ENCODE peak calls at places on chromosomes 2 and 18, in seven cellular contexts. One of them, this sample, is unnamed. For H3K4me1, the result is how much of the 10 kb centered on the place peaks cover.

GRCh38 chr2:190256087-190256486 is 63.5 kb downstream of the HIBCH start:
- DNase-seq in fibroblast of lung: no peak
- DNase-seq in MM.1S: no peak
- DNase-seq in GM23248: no peak
- DNase-seq in adipocyte: no peak
- DNase-seq in astrocyte: no peak
- DNase-seq in endodermal cell: no peak
- DNase-seq in this sample: no peak

GRCh38 chr2:115529627-115530026 is 1087.2 kb downstream of the DPP10 start:
- DNase-seq in astrocyte: no peak
- DNase-seq in GM23248: no peak
- DNase-seq in MM.1S: peak
- DNase-seq in fibroblast of lung: no peak
- DNase-seq in adipocyte: no peak
- DNase-seq in endodermal cell: no peak
- DNase-seq in this sample: no peak

GRCh38 chr2:221562226-221562625 is 9.9 kb downstream of the EPHA4 start:
- DNase-seq in adipocyte: no peak
- DNase-seq in MM.1S: no peak
- DNase-seq in GM23248: no peak
- DNase-seq in astrocyte: no peak
- DNase-seq in fibroblast of lung: no peak
- DNase-seq in endodermal cell: no peak
- DNase-seq in this sample: no peak

GRCh38 chr2:64862623-64863022 is 126.6 kb upstream of the SLC1A4 start:
- DNase-seq in MM.1S: no peak
- DNase-seq in endodermal cell: no peak
- DNase-seq in astrocyte: no peak
- DNase-seq in GM23248: peak
- DNase-seq in fibroblast of lung: no peak
- DNase-seq in adipocyte: no peak
- DNase-seq in this sample: no peak

GRCh38 chr2:236745420-236746210 is 176.0 kb downstream of the ACKR3 start:
- DNase-seq in adipocyte: peak
- DNase-seq in MM.1S: no peak
- DNase-seq in GM23248: peak
- DNase-seq in fibroblast of lung: peak
- DNase-seq in endodermal cell: peak
- DNase-seq in astrocyte: peak
- DNase-seq in this sample: no peak

GRCh38 chr18:49630246-49630699 is 68.4 kb downstream of the LIPG start:
- DNase-seq in astrocyte: no peak
- DNase-seq in GM23248: no peak
- DNase-seq in MM.1S: no peak
- DNase-seq in endodermal cell: peak
- DNase-seq in adipocyte: peak
- DNase-seq in fibroblast of lung: peak
- DNase-seq in this sample: no peak

GRCh38 chr18:3966985-3967856 is 487.9 kb downstream of the DLGAP1 start:
- DNase-seq in MM.1S: no peak
- DNase-seq in GM23248: peak
- DNase-seq in fibroblast of lung: no peak
- DNase-seq in adipocyte: peak
- DNase-seq in endodermal cell: peak
- DNase-seq in astrocyte: peak
- DNase-seq in this sample: no peak

GRCh38 chr18:51936115-51936514 is 403.9 kb upstream of the DCC start:
- DNase-seq in MM.1S: no peak
- DNase-seq in adipocyte: no peak
- DNase-seq in fibroblast of lung: no peak
- DNase-seq in endodermal cell: no peak
- DNase-seq in GM23248: no peak
- DNase-seq in astrocyte: no peak
- DNase-seq in this sample: no peak

GRCh38 chr2:45964226-45964841 is 312.9 kb downstream of the PRKCE start:
- DNase-seq in GM23248: peak
- DNase-seq in fibroblast of lung: peak
- DNase-seq in adipocyte: peak
- DNase-seq in MM.1S: no peak
- DNase-seq in astrocyte: peak
- DNase-seq in endodermal cell: peak
- DNase-seq in this sample: no peak

GRCh38 chr2:217858519-217859466 is 144.0 kb downstream of the TNS1 start:
- DNase-seq in astrocyte: peak
- DNase-seq in GM23248: peak
- DNase-seq in fibroblast of lung: peak
- DNase-seq in adipocyte: peak
- DNase-seq in endodermal cell: peak
- DNase-seq in MM.1S: no peak
- DNase-seq in this sample: no peak

GRCh38 chr2:133581027-133581760 is 12.9 kb upstream of the NCKAP5 start:
- DNase-seq in adipocyte: peak
- DNase-seq in MM.1S: no peak
- DNase-seq in GM23248: peak
- DNase-seq in endodermal cell: peak
- DNase-seq in fibroblast of lung: peak
- DNase-seq in astrocyte: peak
- DNase-seq in this sample: no peak

GRCh38 chr2:12201369-12201768 is 454.9 kb downstream of the LPIN1 start:
- DNase-seq in endodermal cell: no peak
- DNase-seq in MM.1S: no peak
- DNase-seq in astrocyte: no peak
- DNase-seq in fibroblast of lung: no peak
- DNase-seq in adipocyte: no peak
- DNase-seq in GM23248: no peak
- DNase-seq in this sample: no peak

GRCh38 chr2:16361261-16361990 is 304.2 kb downstream of the CYRIA start:
- DNase-seq in fibroblast of lung: no peak
- DNase-seq in MM.1S: no peak
- DNase-seq in astrocyte: no peak
- DNase-seq in adipocyte: no peak
- DNase-seq in GM23248: no peak
- DNase-seq in endodermal cell: no peak
- DNase-seq in this sample: no peak

GRCh38 chr2:11387100-11387390 is 42.6 kb upstream of the ROCK2 start:
- DNase-seq in astrocyte: no peak
- DNase-seq in GM23248: peak
- DNase-seq in endodermal cell: no peak
- DNase-seq in adipocyte: peak
- DNase-seq in fibroblast of lung: no peak
- DNase-seq in MM.1S: no peak
- DNase-seq in this sample: no peak

GRCh38 chr2:98013407-98014042 is 17.8 kb upstream of the TMEM131 start:
- DNase-seq in astrocyte: peak
- DNase-seq in endodermal cell: peak
- DNase-seq in fibroblast of lung: peak
- DNase-seq in GM23248: peak
- DNase-seq in MM.1S: peak
- DNase-seq in adipocyte: peak
- DNase-seq in this sample: peak

GRCh38 chr18:8229786-8230185 is 379.5 kb upstream of the RAB12 start:
- DNase-seq in MM.1S: no peak
- DNase-seq in fibroblast of lung: no peak
- DNase-seq in astrocyte: no peak
- DNase-seq in endodermal cell: no peak
- DNase-seq in GM23248: no peak
- DNase-seq in adipocyte: no peak
- DNase-seq in this sample: no peak

GRCh38 chr2:57881998-57882884 is 164.4 kb upstream of the VRK2 start:
- DNase-seq in MM.1S: no peak
- DNase-seq in fibroblast of lung: peak
- DNase-seq in adipocyte: peak
- DNase-seq in GM23248: peak
- DNase-seq in astrocyte: peak
- DNase-seq in endodermal cell: no peak
- DNase-seq in this sample: no peak

GRCh38 chr2:23594079-23594494 is 209.1 kb downstream of the KLHL29 start:
- DNase-seq in GM23248: no peak
- DNase-seq in adipocyte: peak
- DNase-seq in endodermal cell: no peak
- DNase-seq in MM.1S: no peak
- DNase-seq in astrocyte: no peak
- DNase-seq in fibroblast of lung: no peak
- DNase-seq in this sample: no peak

GRCh38 chr2:146734042-146734715 is 1110.7 kb upstream of the ACVR2A start:
- DNase-seq in MM.1S: peak
- DNase-seq in astrocyte: peak
- DNase-seq in adipocyte: peak
- DNase-seq in GM23248: peak
- DNase-seq in endodermal cell: no peak
- DNase-seq in fibroblast of lung: peak
- DNase-seq in this sample: peak

GRCh38 chr18:36685580-36685979 is 143.2 kb downstream of the TPGS2 start:
- DNase-seq in MM.1S: no peak
- DNase-seq in astrocyte: no peak
- DNase-seq in endodermal cell: no peak
- DNase-seq in fibroblast of lung: no peak
- DNase-seq in adipocyte: no peak
- DNase-seq in GM23248: peak
- DNase-seq in this sample: no peak

GRCh38 chr2:127419112-127419430 is 844 bp downstream of the PROC start:
- DNase-seq in adipocyte: no peak
- DNase-seq in MM.1S: no peak
- DNase-seq in GM23248: no peak
- DNase-seq in fibroblast of lung: no peak
- DNase-seq in astrocyte: no peak
- DNase-seq in endodermal cell: no peak
- DNase-seq in this sample: no peak

GRCh38 chr2:152606965-152607364 is 110.3 kb downstream of the PRPF40A start:
- DNase-seq in MM.1S: no peak
- DNase-seq in adipocyte: peak
- DNase-seq in fibroblast of lung: no peak
- DNase-seq in GM23248: no peak
- DNase-seq in endodermal cell: no peak
- DNase-seq in astrocyte: no peak
- DNase-seq in this sample: no peak

GRCh38 chr2:6722574-6722973 is 143.1 kb downstream of the CMPK2 start:
- DNase-seq in astrocyte: no peak
- DNase-seq in adipocyte: no peak
- DNase-seq in MM.1S: no peak
- DNase-seq in GM23248: no peak
- DNase-seq in endodermal cell: no peak
- DNase-seq in fibroblast of lung: no peak
- DNase-seq in this sample: no peak

GRCh38 chr2:39141346-39142011 is 20.6 kb upstream of the SOS1 start:
- DNase-seq in astrocyte: peak
- DNase-seq in MM.1S: no peak
- DNase-seq in GM23248: peak
- DNase-seq in adipocyte: no peak
- DNase-seq in endodermal cell: no peak
- DNase-seq in fibroblast of lung: no peak
- DNase-seq in this sample: peak

GRCh38 chr2:207660994-207661393 is 35.8 kb upstream of the METTL21A start:
- DNase-seq in endodermal cell: peak
- DNase-seq in MM.1S: no peak
- DNase-seq in fibroblast of lung: no peak
- DNase-seq in astrocyte: no peak
- DNase-seq in adipocyte: no peak
- DNase-seq in GM23248: no peak
- DNase-seq in this sample: no peak

GRCh38 chr2:239315308-239315707 is 85.5 kb downstream of the HDAC4 start:
- DNase-seq in fibroblast of lung: no peak
- DNase-seq in endodermal cell: no peak
- DNase-seq in adipocyte: no peak
- DNase-seq in GM23248: no peak
- DNase-seq in MM.1S: no peak
- DNase-seq in astrocyte: no peak
- DNase-seq in this sample: no peak

DNA sequence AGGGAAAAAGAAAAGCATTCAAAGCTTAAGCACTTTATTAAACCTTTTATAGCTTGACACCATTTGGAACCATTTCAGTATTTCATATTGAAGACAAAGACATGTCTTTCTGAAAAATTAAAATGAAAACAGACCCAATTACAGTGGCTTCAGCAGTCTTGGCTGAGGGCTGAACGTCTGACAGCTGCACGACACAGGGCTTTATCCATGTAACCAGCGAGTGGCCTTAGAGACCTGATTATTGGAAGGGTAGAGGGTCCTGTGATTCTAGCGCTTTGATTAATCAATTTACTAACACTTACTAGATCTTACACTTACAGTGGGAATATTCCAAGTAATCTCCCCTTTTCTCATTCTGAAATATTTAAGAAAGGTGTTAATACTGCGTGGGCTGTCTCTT is 113.0 kb downstream of the ADCYAP1 start:
- DNase-seq in astrocyte: no peak
- DNase-seq in adipocyte: no peak
- DNase-seq in fibroblast of lung: no peak
- DNase-seq in GM23248: no peak
- DNase-seq in MM.1S: no peak
- DNase-seq in endodermal cell: no peak
- DNase-seq in this sample: no peak
- H3K4me1 ChIP-seq in astrocyte: under half
- H3K4me1 ChIP-seq in adipocyte: under half
- H3K4me1 ChIP-seq in fibroblast of lung: under half
- H3K4me1 ChIP-seq in GM23248: under half
- H3K4me1 ChIP-seq in MM.1S: under half
- H3K4me1 ChIP-seq in endodermal cell: under half
- H3K4me1 ChIP-seq in this sample: under half

GRCh38 chr2:160583823-160584537 is 90.4 kb upstream of the RBMS1 start:
- DNase-seq in MM.1S: no peak
- DNase-seq in GM23248: no peak
- DNase-seq in fibroblast of lung: no peak
- DNase-seq in adipocyte: no peak
- DNase-seq in endodermal cell: peak
- DNase-seq in astrocyte: no peak
- DNase-seq in this sample: no peak
- H3K9ac ChIP-seq in MM.1S: no peak
- H3K9ac ChIP-seq in GM23248: no peak
- H3K9ac ChIP-seq in fibroblast of lung: no peak
- H3K9ac ChIP-seq in adipocyte: peak
- H3K9ac ChIP-seq in endodermal cell: no peak
- H3K9ac ChIP-seq in astrocyte: no peak
- H3K9ac ChIP-seq in this sample: no peak

DNA sequence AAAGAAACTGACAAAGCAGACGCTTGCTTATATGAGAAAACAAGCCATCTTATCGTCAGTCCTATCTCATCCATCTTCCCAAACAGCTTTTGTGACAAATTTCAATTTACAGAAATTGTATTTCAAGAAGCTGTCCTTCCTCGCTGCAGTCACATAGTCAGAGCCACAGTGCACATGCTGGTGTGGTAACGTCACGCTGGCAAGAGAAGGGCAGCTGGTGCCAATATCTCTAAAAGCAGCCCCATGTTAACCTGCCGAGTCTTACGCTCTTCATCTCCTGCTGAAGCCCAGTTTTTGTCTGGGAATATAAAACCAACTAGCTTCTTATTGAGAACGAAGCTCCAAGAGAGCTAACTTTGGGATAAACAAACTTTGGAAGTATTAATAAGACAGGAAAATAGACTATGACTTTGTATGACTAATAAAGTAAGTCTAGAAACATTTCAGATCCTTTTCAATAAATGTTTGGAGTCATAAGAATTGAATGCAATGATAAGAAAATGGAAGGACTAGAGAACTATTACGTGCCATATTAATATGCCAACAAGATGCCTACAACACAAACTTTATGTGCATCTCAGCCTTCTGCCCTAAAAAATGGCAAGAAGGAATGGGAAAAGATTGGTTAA is 75.0 kb upstream of the TFCP2L1 start:
- DNase-seq in MM.1S: no peak
- DNase-seq in fibroblast of lung: no peak
- DNase-seq in GM23248: no peak
- DNase-seq in endodermal cell: no peak
- DNase-seq in adipocyte: no peak
- DNase-seq in astrocyte: no peak
- DNase-seq in this sample: no peak
- H3K4me1 ChIP-seq in MM.1S: under half
- H3K4me1 ChIP-seq in fibroblast of lung: under half
- H3K4me1 ChIP-seq in GM23248: under half
- H3K4me1 ChIP-seq in endodermal cell: under half
- H3K4me1 ChIP-seq in adipocyte: under half
- H3K4me1 ChIP-seq in astrocyte: under half
- H3K4me1 ChIP-seq in this sample: under half

GRCh38 chr2:111066062-111066593 is 54.6 kb upstream of the BCL2L11 start:
- DNase-seq in MM.1S: no peak
- DNase-seq in adipocyte: no peak
- DNase-seq in endodermal cell: no peak
- DNase-seq in GM23248: no peak
- DNase-seq in astrocyte: no peak
- DNase-seq in fibroblast of lung: no peak
- DNase-seq in this sample: peak
- H3K9ac ChIP-seq in MM.1S: no peak
- H3K9ac ChIP-seq in adipocyte: no peak
- H3K9ac ChIP-seq in endodermal cell: no peak
- H3K9ac ChIP-seq in GM23248: no peak
- H3K9ac ChIP-seq in astrocyte: no peak
- H3K9ac ChIP-seq in fibroblast of lung: no peak
- H3K9ac ChIP-seq in this sample: no peak